ENCODE peak calls at places on chromosome 10, in eight cellular contexts. L, I, M, G, U, F, V and P are unnamed samples.

GRCh38 chr10:46525177-46525823 is 31.2 kb downstream of the GPRIN2 start:
- DNase-seq in G (no peak), V (no peak), L (peak; percentile 91), F (peak; percentile 44), U (peak; percentile 88), I (no peak), M (no peak), P (no peak)

GRCh38 chr10:118629211-118629610 is 33.8 kb upstream of the PRLHR start:
- DNase-seq in M (no peak), I (no peak), U (no peak), G (no peak), V (no peak), L (peak; percentile 28), F (no peak), P (no peak)

GRCh38 chr10:87674963-87675362 is 15.3 kb downstream of the PAPSS2 start:
- DNase-seq in M (no peak), I (no peak), F (no peak), U (no peak), G (no peak), V (no peak), L (peak; percentile 64), P (no peak)

GRCh38 chr10:76311752-76312699 is 880.6 kb downstream of the LRMDA start:
- DNase-seq in I (no peak), F (peak; percentile 83), M (peak; percentile 26), L (peak; percentile 46), V (no peak), U (peak; percentile 52), G (peak; percentile 12), P (peak; percentile 22)

GRCh38 chr10:90977855-90978486 is 57.1 kb upstream of the ANKRD1 start:
- DNase-seq in L (no peak), U (no peak), F (no peak), M (no peak), V (no peak), G (no peak), I (no peak), P (no peak)

GRCh38 chr10:103958996-103959395 is 7.9 kb upstream of the SLK start:
- DNase-seq in M (no peak), F (no peak), U (peak; percentile 68), G (no peak), L (peak; percentile 13), V (no peak), I (no peak), P (no peak)

GRCh38 chr10:3265081-3265480 is 92.5 kb upstream of the PITRM1 start:
- DNase-seq in F (no peak), U (peak; percentile 8), V (no peak), M (no peak), G (no peak), L (peak; percentile 20), I (no peak), P (no peak)

GRCh38 chr10:26437637-26438461 is at the start of gene APBB1IP:
- DNase-seq in F (peak; percentile 73), V (peak; percentile 84), L (peak; percentile 32), I (peak; percentile 82), M (peak; percentile 66), U (no peak), G (peak; percentile 94), P (peak; percentile 63)

GRCh38 chr10:29304259-29305030 is 15.6 kb downstream of the LYZL1 start:
- DNase-seq in M (peak; percentile 62), V (no peak), U (peak; percentile 76), F (peak; percentile 87), G (peak; percentile 50), I (no peak), L (peak; percentile 79), P (peak; percentile 66)

GRCh38 chr10:101120884-101121660 is 10.0 kb upstream of the TLX1 start:
- DNase-seq in V (peak; percentile 67), I (no peak), U (no peak), F (peak; percentile 51), L (peak; percentile 13), M (peak; percentile 60), G (peak; percentile 11), P (peak; percentile 66)

GRCh38 chr10:31171402-31172120 is 139.9 kb upstream of the ZNF438 start:
- DNase-seq in I (no peak), L (peak; percentile 19), M (no peak), G (no peak), U (no peak), V (no peak), F (no peak), P (no peak)

GRCh38 chr10:74969530-74969929 is 141.9 kb upstream of the SAMD8 start:
- DNase-seq in U (no peak), G (no peak), I (no peak), L (no peak), V (no peak), F (no peak), M (no peak), P (no peak)

GRCh38 chr10:46555713-46556514 is 544 bp downstream of the GPRIN2 start:
- DNase-seq in V (peak; percentile 84), G (no peak), U (no peak), I (peak; percentile 76), L (no peak), F (peak; percentile 96), M (no peak), P (no peak)

GRCh38 chr10:29636178-29636577 is 1.4 kb upstream of the SVIL start:
- DNase-seq in G (no peak), M (no peak), F (no peak), U (peak; percentile 20), V (no peak), L (peak; percentile 91), I (no peak), P (no peak)

GRCh38 chr10:317219-317868 is 182.1 kb downstream of the ZMYND11 start:
- DNase-seq in F (no peak), V (peak; percentile 84), U (no peak), G (peak; percentile 91), I (peak; percentile 71), L (peak; percentile 39), M (peak; percentile 78), P (peak; percentile 80)

GRCh38 chr10:15738237-15738928 is 18.7 kb upstream of the ITGA8 start:
- DNase-seq in U (no peak), I (no peak), M (no peak), V (no peak), G (no peak), L (peak; percentile 71), F (no peak), P (no peak)

GRCh38 chr10:86202226-86202625 is 164.4 kb downstream of the GRID1 start:
- DNase-seq in G (no peak), U (no peak), I (no peak), M (no peak), F (no peak), L (no peak), V (no peak), P (no peak)

GRCh38 chr10:359093-359492 is 223.8 kb downstream of the ZMYND11 start:
- DNase-seq in F (peak; percentile 23), V (no peak), G (no peak), M (no peak), U (no peak), L (no peak), I (no peak), P (no peak)

GRCh38 chr10:96380821-96381220 is 22.0 kb upstream of the OPALIN start:
- DNase-seq in M (no peak), L (no peak), V (no peak), U (no peak), I (no peak), F (no peak), G (no peak), P (no peak)

GRCh38 chr10:19347592-19347991 is 299.0 kb downstream of the MALRD1 start:
- DNase-seq in G (no peak), I (no peak), U (no peak), L (no peak), V (no peak), F (peak; percentile 51), M (no peak), P (no peak)

GRCh38 chr10:74991435-74991834 is 120.0 kb upstream of the SAMD8 start:
- DNase-seq in M (no peak), U (peak; percentile 82), I (no peak), F (no peak), V (no peak), L (peak; percentile 52), G (peak; percentile 52), P (no peak)

DNA sequence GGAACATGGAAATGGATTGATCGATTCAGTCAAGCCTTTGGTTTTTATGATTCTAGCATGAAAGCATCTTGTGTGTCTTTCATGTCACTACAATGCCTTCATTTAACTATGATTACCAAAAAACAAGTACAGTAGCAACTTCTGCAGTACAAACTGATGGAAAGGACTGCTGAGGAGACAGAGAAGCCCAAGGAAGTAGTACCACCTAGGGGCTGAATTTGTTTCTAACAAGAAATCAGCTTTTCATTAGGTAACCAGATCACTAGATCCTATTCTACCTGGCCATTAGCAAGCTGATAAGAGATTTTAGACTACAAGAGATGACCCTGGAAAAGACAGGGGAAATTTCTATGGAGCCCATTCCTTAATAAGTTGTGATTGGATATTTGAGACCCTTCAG is 3.2 kb upstream of the IFIT1 start:
- DNase-seq in G (peak; percentile 27), F (no peak), L (peak; percentile 51), U (peak; percentile 45), V (no peak), M (peak; percentile 29), I (no peak), P (peak; percentile 11)
- TF ChIP-seq CTCF in G (peak; percentile 55), F (peak; percentile 77), L (peak; percentile 21), U (peak; percentile 46), V (peak; percentile 39), M (peak; percentile 45), I (peak; percentile 24), P (no peak)

GRCh38 chr10:85100495-85100894 is 772.1 kb downstream of the CCSER2 start:
- DNase-seq in I (no peak), U (no peak), V (no peak), M (no peak), L (no peak), F (no peak), G (no peak), P (no peak)

GRCh38 chr10:85111271-85111670 is 782.9 kb downstream of the CCSER2 start:
- DNase-seq in F (no peak), L (no peak), U (no peak), V (no peak), G (no peak), M (no peak), I (no peak), P (no peak)

GRCh38 chr10:85105614-85106013 is 777.2 kb downstream of the CCSER2 start:
- DNase-seq in L (no peak), U (no peak), V (no peak), M (no peak), G (no peak), I (no peak), F (peak; percentile 80), P (no peak)
- TF ChIP-seq CTCF in L (no peak), U (no peak), V (peak; percentile 20), M (no peak), G (peak; percentile 34), I (no peak), F (peak; percentile 73), P (no peak)

DNA sequence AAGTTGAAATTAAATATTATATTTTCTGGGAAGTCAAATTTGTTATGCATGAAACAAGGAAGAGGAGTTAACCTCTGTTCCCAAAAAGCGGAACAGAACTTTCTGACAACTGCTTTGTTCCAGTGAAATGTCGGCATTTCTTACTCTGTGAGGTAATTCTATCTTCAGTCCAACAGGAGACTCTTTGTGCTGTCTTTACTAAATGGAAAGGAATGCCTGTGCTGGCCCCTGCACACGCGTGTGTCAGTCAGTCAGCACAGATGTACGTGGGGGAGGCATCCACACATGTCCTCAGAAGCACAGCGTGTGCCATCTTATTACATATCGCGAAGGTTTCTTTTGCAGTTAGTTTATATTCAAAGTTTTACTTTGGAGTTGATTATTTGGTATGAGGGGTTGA is 37.5 kb downstream of the NET1 start:
- DNase-seq in M (no peak), I (no peak), G (no peak), V (no peak), L (peak; percentile 87), F (no peak), U (peak; percentile 55), P (no peak)
- TF ChIP-seq CTCF in M (no peak), I (no peak), G (no peak), V (peak; percentile 6), L (no peak), F (peak; percentile 41), U (no peak), P (no peak)

GRCh38 chr10:6561552-6561951 is 18.5 kb downstream of the PRKCQ start:
- DNase-seq in U (no peak), F (no peak), I (no peak), G (no peak), L (no peak), V (no peak), M (no peak), P (no peak)
- TF ChIP-seq CTCF in U (no peak), F (no peak), I (no peak), G (no peak), L (no peak), V (no peak), M (no peak), P (no peak)